ENCODE peak calls at places on chromosomes 12 and 14, in six cellular contexts. P is IMR-90, N is neuronal stem cell, T is mesendoderm, J is H1, O is H9. U is an unnamed sample.

GRCh38 chr14:100641274-100641860 is 54.1 kb upstream of the BEGAIN start:
- DNase-seq in P (no peak), N (no peak), T (no peak), J (no peak), O (no peak), U (no peak)

GRCh38 chr14:52025310-52025709 is 36.0 kb downstream of the RTRAF start:
- DNase-seq in P (peak), N (no peak), T (no peak), J (no peak), O (no peak), U (peak)

GRCh38 chr14:97251423-97252155 is 454.4 kb downstream of the VRK1 start:
- DNase-seq in P (no peak), N (no peak), T (peak), J (peak), O (peak), U (no peak)

GRCh38 chr12:31118831-31119530 is 45.3 kb downstream of the DDX11 start:
- DNase-seq in P (no peak), N (peak), T (peak), J (peak), O (peak), U (no peak)

GRCh38 chr14:75482366-75482765 is 39.9 kb upstream of the BATF start:
- DNase-seq in P (no peak), N (no peak), T (no peak), J (no peak), O (no peak), U (no peak)

GRCh38 chr12:55982319-55982936 is 8.6 kb downstream of the RAB5B start:
- DNase-seq in P (no peak), N (no peak), T (no peak), J (no peak), O (no peak), U (no peak)

GRCh38 chr12:123971770-123972447 is 722 bp downstream of the CCDC92 start:
- DNase-seq in P (peak), N (peak), T (peak), J (peak), O (peak), U (peak)

GRCh38 chr12:112096667-112097066 is 11.9 kb downstream of the NAA25 start:
- DNase-seq in P (peak), N (no peak), T (no peak), J (no peak), O (no peak), U (peak)

GRCh38 chr14:28059254-28059653 is 707.3 kb upstream of the FOXG1 start:
- DNase-seq in P (no peak), N (no peak), T (no peak), J (no peak), O (no peak), U (no peak)

GRCh38 chr12:103712191-103712590 is 125.1 kb downstream of the STAB2 start:
- DNase-seq in P (no peak), N (no peak), T (no peak), J (no peak), O (no peak), U (no peak)

GRCh38 chr12:13090054-13090453 is 13.4 kb downstream of the GSG1 start:
- DNase-seq in P (no peak), N (no peak), T (no peak), J (no peak), O (no peak), U (no peak)

GRCh38 chr12:30991466-30991865 is 64.9 kb downstream of the TSPAN11 start:
- DNase-seq in P (no peak), N (no peak), T (no peak), J (no peak), O (no peak), U (no peak)

GRCh38 chr12:124401563-124402180 is 106.8 kb downstream of the RFLNA start:
- DNase-seq in P (no peak), N (no peak), T (no peak), J (no peak), O (no peak), U (no peak)

GRCh38 chr14:87250992-87251391 is 742.0 kb downstream of the GALC start:
- DNase-seq in P (no peak), N (no peak), T (no peak), J (no peak), O (no peak), U (no peak)

GRCh38 chr12:69442894-69443293 is 27.3 kb upstream of the FRS2 start:
- DNase-seq in P (peak), N (no peak), T (peak), J (no peak), O (no peak), U (no peak)

GRCh38 chr12:31250179-31250578 is 75.8 kb downstream of the SINHCAF start:
- DNase-seq in P (no peak), N (no peak), T (no peak), J (no peak), O (peak), U (no peak)

GRCh38 chr14:106489112-106489881 is 962.9 kb downstream of the TMEM121 start:
- DNase-seq in P (no peak), N (no peak), T (no peak), J (no peak), O (no peak), U (no peak)

GRCh38 chr12:96487634-96488033 is 1.7 kb upstream of the CFAP54 start:
- DNase-seq in P (no peak), N (no peak), T (peak), J (no peak), O (no peak), U (no peak)

GRCh38 chr14:68820536-68820935 is 27.7 kb upstream of the ZFP36L1 start:
- DNase-seq in P (no peak), N (no peak), T (no peak), J (no peak), O (no peak), U (no peak)

GRCh38 chr14:74549588-74549987 is 56.0 kb downstream of the ISCA2 start:
- DNase-seq in P (no peak), N (no peak), T (peak), J (no peak), O (no peak), U (no peak)

GRCh38 chr12:31989987-31990386 is 30.8 kb downstream of the RESF1 start:
- DNase-seq in P (peak), N (no peak), T (no peak), J (no peak), O (no peak), U (peak)

DNA sequence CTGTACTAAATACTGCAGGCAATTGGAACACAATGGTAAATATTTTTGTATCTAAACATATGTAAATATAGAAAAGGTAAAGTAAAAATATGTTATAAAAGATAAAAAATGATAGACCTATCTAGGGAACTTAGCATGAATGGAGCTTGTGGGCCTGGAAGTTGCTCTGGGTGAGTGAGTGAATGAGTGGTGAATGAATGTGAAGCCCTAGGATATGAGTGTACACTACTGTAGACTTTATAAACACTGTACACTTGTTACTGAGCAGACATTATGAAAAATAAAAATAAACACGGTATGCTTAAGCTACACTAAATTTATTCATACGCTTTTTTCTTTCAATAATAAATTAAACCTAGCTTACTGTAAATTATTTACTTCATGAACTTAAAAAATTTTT is 7.8 kb downstream of the FNTB start:
- DNase-seq in P (peak), N (no peak), T (no peak), J (no peak), O (no peak), U (no peak)
- H3K27ac ChIP-seq in P (no peak), N (no peak), T (no peak), J (no peak), O (no peak), U (no peak)

GRCh38 chr14:35046048-35046750 is at the start of gene FAM177A1:
- DNase-seq in P (peak), N (peak), T (peak), J (peak), O (peak), U (peak)
- H2BK120ac ChIP-seq in P (peak), N (no peak), T (no peak), J (peak), O (no peak), U (peak)

DNA sequence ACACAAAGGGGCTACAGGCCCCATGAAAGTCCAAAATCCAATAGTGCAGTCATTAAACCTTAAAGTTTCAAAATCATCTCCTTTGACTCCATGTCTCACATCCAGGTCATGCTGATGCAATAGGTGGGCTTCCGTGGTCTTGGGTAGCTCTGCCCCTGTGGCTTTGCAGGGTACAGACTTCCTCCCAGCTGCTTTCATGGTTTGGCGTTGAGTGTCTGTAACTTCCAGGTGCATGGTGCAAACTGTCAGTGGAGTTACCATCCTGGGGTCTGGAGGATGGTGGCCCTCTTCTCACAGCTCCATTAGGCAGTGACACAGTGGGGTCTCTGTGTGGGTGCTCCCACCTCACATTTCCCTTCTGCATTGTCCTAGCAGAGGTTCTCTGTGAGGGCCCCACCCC is 8.5 kb upstream of the OR4Q2 start:
- DNase-seq in P (no peak), N (no peak), T (no peak), J (no peak), O (no peak), U (no peak)
- H3K27ac ChIP-seq in P (no peak), N (no peak), T (no peak), J (no peak), O (no peak), U (no peak)

GRCh38 chr12:52160200-52160599 is 31.6 kb downstream of the KRT80 start:
- DNase-seq in P (no peak), N (no peak), T (no peak), J (no peak), O (no peak), U (no peak)
- H2BK120ac ChIP-seq in P (no peak), N (no peak), T (no peak), J (no peak), O (no peak), U (no peak)

DNA sequence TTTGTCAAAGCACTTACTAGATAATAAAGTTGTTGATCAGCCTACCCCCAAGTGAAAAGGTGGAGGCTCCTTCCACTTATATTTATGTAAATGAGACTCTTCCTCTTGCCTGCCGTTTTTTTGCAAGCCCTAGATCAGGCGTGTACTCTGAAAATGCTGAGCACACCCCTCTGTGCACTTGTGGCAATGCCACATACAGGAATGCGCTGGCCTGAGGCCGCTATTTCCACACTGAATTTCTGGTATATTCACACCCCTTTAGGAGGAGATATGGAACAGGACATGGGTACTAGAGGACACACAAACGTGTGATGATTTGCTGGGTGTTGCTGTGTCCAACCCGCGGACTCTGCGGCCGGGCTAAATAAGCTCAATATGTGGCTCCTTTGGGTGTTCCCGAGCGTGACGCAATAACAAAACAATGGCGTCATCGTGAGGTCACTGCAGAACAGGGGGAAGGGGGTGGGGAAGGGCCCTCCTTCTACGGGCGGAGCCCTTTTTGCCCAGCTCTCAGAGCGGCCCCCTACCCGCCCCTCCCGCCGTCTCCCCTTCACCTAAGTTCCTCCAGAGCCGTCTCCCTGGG is 554 bp upstream of the TSPAN31 start:
- DNase-seq in P (peak), N (no peak), T (no peak), J (peak), O (no peak), U (no peak)
- H3K27ac ChIP-seq in P (peak), N (peak), T (no peak), J (peak), O (peak), U (peak)

DNA sequence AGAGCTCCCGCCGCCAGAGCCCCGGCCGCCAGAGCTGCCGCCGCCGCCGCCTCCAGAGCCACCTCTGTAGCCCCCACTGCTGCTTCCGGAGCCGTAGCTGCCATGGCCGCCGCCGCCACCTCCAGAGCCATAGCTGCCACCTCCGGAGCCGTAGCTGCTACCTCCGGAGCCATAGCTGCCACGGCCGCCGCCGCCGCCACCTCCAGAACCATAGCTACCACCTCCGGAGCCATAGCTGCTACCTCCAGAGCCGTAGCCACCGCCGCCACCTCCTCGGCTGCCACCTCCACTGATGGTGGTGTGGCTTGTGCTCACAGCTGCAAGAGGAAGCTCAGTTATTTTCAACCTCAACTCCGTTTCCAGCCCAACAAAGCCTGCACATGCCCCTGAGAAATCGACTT is 4.9 kb downstream of the KRT1 start:
- DNase-seq in P (no peak), N (no peak), T (no peak), J (no peak), O (no peak), U (no peak)
- H2BK120ac ChIP-seq in P (no peak), N (no peak), T (no peak), J (no peak), O (no peak), U (no peak)

DNA sequence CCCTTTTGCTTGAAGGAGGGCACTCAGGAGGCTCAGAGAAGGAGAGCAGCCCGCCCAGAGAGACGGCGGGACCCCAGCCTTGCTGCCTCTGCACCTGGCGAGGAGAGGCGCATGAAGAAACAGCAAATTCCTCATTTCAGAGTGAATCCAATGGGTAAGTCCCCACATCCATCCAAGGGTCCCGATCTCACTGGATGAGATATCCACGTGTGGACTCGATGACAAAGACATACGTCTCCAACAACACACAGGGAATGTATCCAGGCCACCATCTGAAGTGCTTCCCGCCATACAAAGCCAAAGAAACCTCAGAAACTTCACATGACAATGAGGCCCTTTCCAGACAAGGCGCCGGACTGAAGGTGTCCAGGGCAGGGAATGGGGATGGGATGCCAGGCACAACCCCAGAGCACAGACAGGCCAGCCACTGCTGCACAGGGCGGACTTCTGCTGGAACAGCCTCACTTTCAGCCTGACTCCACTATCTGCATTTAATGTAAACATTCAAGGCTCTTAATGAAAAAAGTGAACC is 14.5 kb downstream of the CCDC88C start:
- DNase-seq in P (no peak), N (no peak), T (no peak), J (no peak), O (peak), U (no peak)
- H3K27ac ChIP-seq in P (no peak), N (no peak), T (no peak), J (no peak), O (no peak), U (no peak)

GRCh38 chr14:37726708-37727107 is 131.3 kb downstream of the TTC6 start:
- DNase-seq in P (no peak), N (no peak), T (no peak), J (no peak), O (no peak), U (no peak)
- H2BK120ac ChIP-seq in P (no peak), N (no peak), T (no peak), J (no peak), O (no peak), U (no peak)